ENCODE peak calls at places on chromosomes 16 and 17, in seven cellular contexts. L, C, O, W, V, J and A are unnamed samples.

GRCh38 chr16:57470683-57471082 is 8.2 kb downstream of the POLR2C start:
- DNase-seq in L (peak), C (peak), O (no peak), W (peak), V (no peak), J (no peak), A (peak)

GRCh38 chr17:67390646-67391480 is 13.8 kb downstream of the PITPNC1 start:
- DNase-seq in L (no peak), C (no peak), O (peak), W (peak), V (no peak), J (peak), A (peak)

GRCh38 chr16:46573008-46573833 is 48.0 kb downstream of the SHCBP1 start:
- DNase-seq in L (no peak), C (peak), O (no peak), W (no peak), V (no peak), J (peak), A (no peak)

GRCh38 chr16:55265926-55266325 is 58.1 kb upstream of the IRX6 start:
- DNase-seq in L (no peak), C (no peak), O (no peak), W (no peak), V (no peak), J (no peak), A (no peak)

GRCh38 chr16:67781548-67781921 is 24.8 kb downstream of the RANBP10 start:
- DNase-seq in L (no peak), C (no peak), O (no peak), W (no peak), V (no peak), J (no peak), A (no peak)

GRCh38 chr16:75320435-75320834 is 69.0 kb upstream of the BCAR1 start:
- DNase-seq in L (no peak), C (no peak), O (no peak), W (no peak), V (no peak), J (no peak), A (peak)

GRCh38 chr17:16872836-16873653 is 98.9 kb downstream of the TNFRSF13B start:
- DNase-seq in L (peak), C (peak), O (peak), W (peak), V (no peak), J (no peak), A (peak)

GRCh38 chr16:15996432-15997109 is 47.2 kb downstream of the ABCC1 start:
- DNase-seq in L (no peak), C (no peak), O (peak), W (peak), V (peak), J (peak), A (no peak)

GRCh38 chr17:56319531-56319930 is 166.3 kb downstream of the ANKFN1 start:
- DNase-seq in L (no peak), C (no peak), O (peak), W (no peak), V (no peak), J (peak), A (no peak)

GRCh38 chr17:65572581-65573282 is 11.3 kb upstream of the AXIN2 start:
- DNase-seq in L (no peak), C (peak), O (no peak), W (no peak), V (no peak), J (no peak), A (no peak)

GRCh38 chr17:46822388-46822921 is 4.0 kb upstream of the WNT3 start:
- DNase-seq in L (no peak), C (peak), O (peak), W (peak), V (no peak), J (no peak), A (no peak)

GRCh38 chr17:79792984-79793923 is 3.6 kb downstream of the CBX8 start:
- DNase-seq in L (no peak), C (no peak), O (no peak), W (no peak), V (no peak), J (peak), A (no peak)

GRCh38 chr17:79792371-79792871 is 4.5 kb downstream of the CBX8 start:
- DNase-seq in L (no peak), C (no peak), O (no peak), W (no peak), V (no peak), J (no peak), A (no peak)

GRCh38 chr17:79794659-79795511 is 2.0 kb downstream of the CBX8 start:
- DNase-seq in L (no peak), C (peak), O (no peak), W (no peak), V (no peak), J (no peak), A (no peak)

GRCh38 chr17:79795795-79796569 is 895 bp downstream of the CBX8 start:
- DNase-seq in L (no peak), C (no peak), O (no peak), W (no peak), V (no peak), J (no peak), A (no peak)

DNA sequence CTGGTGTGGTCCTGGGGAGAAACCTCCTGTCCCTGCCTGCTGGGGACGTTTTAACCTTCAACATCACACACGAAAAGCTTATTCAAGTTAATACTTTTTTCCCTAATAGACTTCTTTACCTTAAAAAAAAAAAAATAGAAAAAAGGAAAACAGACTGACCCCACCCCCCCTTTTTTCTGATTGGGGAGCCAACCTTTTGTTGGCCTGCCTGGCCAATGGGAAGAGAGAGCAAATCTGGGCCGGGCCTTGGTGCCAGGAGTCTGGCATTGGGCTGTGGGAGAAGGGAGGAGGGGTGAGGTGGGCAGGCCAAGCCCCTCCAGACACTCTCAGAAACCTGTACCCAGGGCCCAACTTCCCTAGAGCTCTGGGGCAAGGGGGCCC is 3.0 kb downstream of the CBX8 start:
- DNase-seq in L (no peak), C (peak), O (peak), W (no peak), V (no peak), J (no peak), A (no peak)
- H3K27ac ChIP-seq in L (no peak), C (no peak), O (no peak), W (no peak), V (no peak), J (no peak), A (no peak)

GRCh38 chr17:80703109-80703508 is 158.5 kb downstream of the RPTOR start:
- DNase-seq in L (no peak), C (no peak), O (no peak), W (no peak), V (no peak), J (no peak), A (no peak)
- H3K27ac ChIP-seq in L (no peak), C (no peak), O (no peak), W (no peak), V (no peak), J (no peak), A (no peak)

DNA sequence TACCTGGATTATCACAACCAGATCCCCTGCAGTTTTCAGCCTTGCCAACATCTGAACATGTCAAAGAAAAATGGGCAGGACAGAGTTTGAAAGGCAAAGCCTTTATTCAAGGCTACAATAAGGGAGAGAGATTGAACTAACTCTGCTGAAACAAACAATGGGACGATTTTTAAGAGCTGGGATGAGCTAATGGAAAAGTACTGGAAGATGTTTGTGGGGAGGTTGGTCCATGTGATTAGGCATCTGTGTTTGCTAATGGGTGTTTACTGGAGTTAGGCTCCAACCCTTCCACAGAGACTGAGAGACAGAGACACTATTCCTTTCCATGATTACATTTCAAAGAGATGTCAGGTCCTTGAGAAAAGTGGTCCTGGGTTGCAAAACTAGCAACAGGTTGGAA is 35.0 kb upstream of the HSBP1 start:
- DNase-seq in L (no peak), C (no peak), O (no peak), W (no peak), V (no peak), J (no peak), A (no peak)
- H3K27ac ChIP-seq in L (no peak), C (no peak), O (no peak), W (no peak), V (no peak), J (no peak), A (no peak)

DNA sequence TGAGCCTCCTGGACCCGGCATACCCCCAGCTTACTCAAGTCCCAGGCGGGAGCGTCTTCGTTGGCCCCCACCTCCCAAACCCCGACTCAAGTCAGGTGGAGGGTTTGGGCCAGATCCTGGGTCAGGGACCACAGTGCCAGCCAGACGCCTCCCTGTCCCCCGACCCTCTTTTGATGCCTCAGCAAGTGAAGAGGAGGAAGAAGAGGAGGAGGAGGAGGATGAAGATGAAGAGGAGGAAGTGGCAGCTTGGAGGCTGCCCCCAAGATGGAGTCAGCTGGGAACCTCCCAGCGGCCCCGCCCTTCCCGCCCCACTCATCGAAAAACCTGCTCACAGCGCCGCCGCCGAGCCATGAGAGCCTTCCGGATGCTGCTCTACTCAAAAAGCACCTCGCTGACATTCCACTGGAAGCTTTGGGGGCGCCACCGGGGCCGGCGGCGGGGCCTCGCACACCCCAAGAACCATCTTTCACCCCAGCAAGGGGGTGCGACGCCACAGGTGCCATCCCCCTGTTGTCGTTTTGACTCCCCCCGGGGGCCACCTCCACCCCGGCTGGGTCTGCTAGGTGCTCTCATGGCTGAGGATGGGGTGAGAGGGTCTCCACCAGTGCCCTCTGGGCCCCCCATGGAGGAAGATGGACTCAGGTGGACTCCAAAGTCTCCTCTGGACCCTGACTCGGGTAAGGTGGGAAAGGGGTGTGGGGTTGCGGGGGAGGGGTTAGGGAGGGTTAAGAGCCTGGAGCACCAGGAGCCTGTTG is 1.6 kb downstream of the SENP3 start:
- DNase-seq in L (no peak), C (no peak), O (no peak), W (no peak), V (no peak), J (no peak), A (no peak)
- H3K27ac ChIP-seq in L (no peak), C (no peak), O (no peak), W (no peak), V (no peak), J (no peak), A (no peak)

DNA sequence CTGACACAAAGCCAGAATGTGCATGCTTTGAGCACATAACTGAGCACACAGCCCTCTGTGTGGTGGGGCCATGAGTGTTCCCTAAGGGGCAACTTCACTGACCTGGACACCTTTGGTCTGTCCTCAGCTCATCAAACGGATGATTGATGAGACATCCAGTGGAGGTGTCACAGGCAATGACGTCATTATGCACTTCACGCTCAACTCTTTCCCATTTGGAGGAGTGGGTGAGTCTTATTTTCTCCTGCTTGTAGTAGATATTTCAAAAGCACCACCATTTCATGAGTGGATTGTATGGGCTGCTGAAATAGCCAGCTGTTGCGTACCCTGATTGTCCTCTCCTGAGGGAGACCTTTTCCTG is 16.2 kb downstream of the ALDH3A2 start:
- DNase-seq in L (no peak), C (peak), O (no peak), W (no peak), V (no peak), J (no peak), A (no peak)
- H3K27ac ChIP-seq in L (no peak), C (no peak), O (no peak), W (peak), V (no peak), J (no peak), A (peak)

GRCh38 chr16:65889533-65889966 is 476.9 kb upstream of the CDH5 start:
- DNase-seq in L (no peak), C (no peak), O (no peak), W (no peak), V (no peak), J (peak), A (no peak)
- H3K27ac ChIP-seq in L (no peak), C (no peak), O (no peak), W (no peak), V (no peak), J (no peak), A (no peak)